ENCODE peak calls at places on chromosomes 12 and 14, in four cellular contexts. V, E, R and O are unnamed samples. For H3K4me1, the result is how much of the 10 kb centered on the place peaks cover.

GRCh38 chr12:100031821-100032220 is 47.1 kb upstream of the ANKS1B start:
- DNase-seq in V (no peak), E (no peak), R (no peak), O (no peak)

GRCh38 chr12:109169262-109169661 is 52.9 kb downstream of the ACACB start:
- DNase-seq in V (no peak), E (no peak), R (no peak), O (no peak)

GRCh38 chr12:132359971-132360370 is 30.6 kb upstream of the GALNT9 start:
- DNase-seq in V (no peak), E (no peak), R (no peak), O (no peak)

GRCh38 chr12:57754411-57755193 is at the start of gene MARCHF9:
- DNase-seq in V (peak), E (peak), R (no peak), O (no peak)

GRCh38 chr12:25089738-25090137 is 105.2 kb downstream of the DNAI7 start:
- DNase-seq in V (no peak), E (peak), R (no peak), O (no peak)

GRCh38 chr14:77508249-77508648 is 9.6 kb upstream of the ISM2 start:
- DNase-seq in V (no peak), E (peak), R (peak), O (no peak)

GRCh38 chr14:94043111-94043755 is 17.1 kb downstream of the OTUB2 start:
- DNase-seq in V (no peak), E (no peak), R (peak), O (no peak)

GRCh38 chr14:28301179-28301578 is 465.4 kb upstream of the FOXG1 start:
- DNase-seq in V (no peak), E (no peak), R (no peak), O (no peak)

GRCh38 chr12:108214486-108214885 is 85.4 kb downstream of the WSCD2 start:
- DNase-seq in V (peak), E (no peak), R (peak), O (no peak)

GRCh38 chr12:45296046-45296586 is 80.2 kb downstream of the ANO6 start:
- DNase-seq in V (no peak), E (no peak), R (no peak), O (no peak)

GRCh38 chr14:98069712-98070133 is 1202.3 kb downstream of the BCL11B start:
- DNase-seq in V (no peak), E (peak), R (no peak), O (no peak)

GRCh38 chr14:34715108-34715863 is 893 bp upstream of the CFL2 start:
- DNase-seq in V (no peak), E (peak), R (no peak), O (no peak)

GRCh38 chr12:40107803-40108620 is 2.1 kb upstream of the SLC2A13 start:
- DNase-seq in V (no peak), E (no peak), R (no peak), O (no peak)

GRCh38 chr12:49043856-49044258 is 16.7 kb downstream of the KMT2D start:
- DNase-seq in V (peak), E (no peak), R (peak), O (peak)

GRCh38 chr14:104290756-104291122 is 152.4 kb downstream of the KIF26A start:
- DNase-seq in V (no peak), E (no peak), R (no peak), O (peak)

GRCh38 chr14:43539210-43539609 is 967.9 kb downstream of the FSCB start:
- DNase-seq in V (no peak), E (peak), R (peak), O (no peak)

GRCh38 chr14:95200404-95200803 is 43.1 kb upstream of the DICER1 start:
- DNase-seq in V (no peak), E (no peak), R (no peak), O (no peak)

GRCh38 chr14:103801459-103801858 is 45.9 kb downstream of the PPP1R13B start:
- DNase-seq in V (no peak), E (peak), R (peak), O (no peak)

GRCh38 chr12:75364918-75365317 is 26.0 kb upstream of the GLIPR1L2 start:
- DNase-seq in V (no peak), E (no peak), R (peak), O (peak)

GRCh38 chr14:97977711-97978261 is 1180.6 kb downstream of the VRK1 start:
- DNase-seq in V (no peak), E (peak), R (no peak), O (peak)

GRCh38 chr14:93977790-93978581 is 1.6 kb upstream of the ASB2 start:
- DNase-seq in V (peak), E (no peak), R (no peak), O (no peak)

DNA sequence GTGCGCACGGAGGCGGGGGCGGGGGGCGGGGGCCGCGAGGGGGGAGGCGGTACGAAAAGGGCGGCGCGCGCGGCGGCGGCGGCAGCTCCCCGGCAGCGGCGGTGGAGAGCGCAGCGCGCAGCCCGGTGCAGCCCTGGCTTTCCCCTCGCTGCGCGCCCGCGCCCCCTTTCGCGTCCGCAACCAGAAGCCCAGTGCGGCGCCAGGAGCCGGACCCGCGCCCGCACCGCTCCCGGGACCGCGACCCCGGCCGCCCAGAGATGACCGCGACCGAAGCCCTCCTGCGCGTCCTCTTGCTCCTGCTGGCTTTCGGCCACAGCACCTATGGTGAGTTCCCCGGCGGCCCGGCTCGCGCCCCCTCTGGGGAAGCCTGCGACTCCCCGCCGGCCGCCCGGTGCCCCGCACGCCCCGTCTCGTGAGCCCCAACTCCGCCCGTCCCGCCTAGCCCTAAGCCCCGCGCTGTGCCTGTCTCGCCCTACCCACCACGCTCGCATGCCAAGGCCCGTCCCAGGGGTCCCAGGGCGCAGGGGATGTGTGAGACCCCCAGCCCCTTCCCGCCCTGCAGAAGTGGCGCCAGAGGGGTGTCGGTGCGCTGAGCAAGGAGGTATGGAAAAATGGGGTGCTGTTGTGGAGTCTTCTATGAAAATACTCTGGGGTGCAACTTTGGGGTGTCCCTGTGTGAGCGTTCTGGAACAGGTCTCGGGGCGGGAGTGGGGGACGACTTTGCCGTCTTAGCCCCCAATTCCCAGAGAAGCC is at the start of gene DLK1:
- DNase-seq in V (no peak), E (no peak), R (no peak), O (no peak)
- H3K4me1 ChIP-seq in V (under half), E (under half), R (under half), O (under half)

DNA sequence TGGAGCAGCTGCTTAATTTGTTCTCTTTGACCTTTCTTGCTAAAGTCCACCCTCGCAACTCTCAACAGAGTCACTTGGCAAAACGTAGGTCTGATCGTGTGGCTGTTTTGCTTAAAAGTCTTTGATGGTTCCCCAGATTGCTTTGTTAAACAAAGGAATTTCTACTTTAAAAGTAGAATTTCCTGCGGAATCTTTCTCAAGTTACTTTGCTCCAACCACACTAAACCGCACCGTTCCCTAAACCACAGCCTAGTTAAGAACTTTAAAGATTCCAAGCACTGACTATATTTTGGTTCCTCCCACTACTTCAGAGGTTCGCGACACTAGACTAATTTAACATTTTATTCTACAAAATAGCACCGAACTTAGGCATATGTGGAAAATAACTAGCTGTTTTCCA is 114.8 kb upstream of the FGD4 start:
- DNase-seq in V (no peak), E (no peak), R (no peak), O (no peak)
- H3K27ac ChIP-seq in V (no peak), E (no peak), R (no peak), O (no peak)

DNA sequence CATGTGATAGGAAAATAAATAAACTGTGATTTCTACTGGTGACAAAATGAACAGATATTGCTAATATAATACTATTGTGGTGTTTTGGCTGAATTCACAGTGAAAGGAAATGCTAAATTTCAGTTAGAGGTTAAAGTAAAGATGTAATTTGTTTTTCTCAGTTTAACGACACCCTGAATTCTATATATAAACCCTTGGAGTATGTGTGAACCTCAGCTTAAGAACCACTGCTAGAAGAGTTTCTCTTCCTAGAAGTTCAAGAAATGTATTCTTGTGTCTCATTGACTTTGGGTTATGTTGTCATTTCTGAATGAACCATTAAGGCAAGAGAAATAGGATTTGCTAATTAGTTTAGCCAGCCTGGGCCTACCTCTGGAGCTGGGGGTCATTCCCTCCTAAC is 8.2 kb downstream of the FBXO34 start:
- DNase-seq in V (no peak), E (no peak), R (no peak), O (no peak)
- H3K4me1 ChIP-seq in V (under half), E (under half), R (under half), O (half or more)

GRCh38 chr12:95703986-95704385 is 86.6 kb downstream of the NTN4 start:
- DNase-seq in V (no peak), E (no peak), R (no peak), O (no peak)
- H3K27ac ChIP-seq in V (no peak), E (no peak), R (no peak), O (no peak)

GRCh38 chr12:12839886-12840285 is 26.7 kb downstream of the DDX47 start:
- DNase-seq in V (no peak), E (peak), R (peak), O (no peak)
- H3K4me1 ChIP-seq in V (under half), E (under half), R (under half), O (under half)

DNA sequence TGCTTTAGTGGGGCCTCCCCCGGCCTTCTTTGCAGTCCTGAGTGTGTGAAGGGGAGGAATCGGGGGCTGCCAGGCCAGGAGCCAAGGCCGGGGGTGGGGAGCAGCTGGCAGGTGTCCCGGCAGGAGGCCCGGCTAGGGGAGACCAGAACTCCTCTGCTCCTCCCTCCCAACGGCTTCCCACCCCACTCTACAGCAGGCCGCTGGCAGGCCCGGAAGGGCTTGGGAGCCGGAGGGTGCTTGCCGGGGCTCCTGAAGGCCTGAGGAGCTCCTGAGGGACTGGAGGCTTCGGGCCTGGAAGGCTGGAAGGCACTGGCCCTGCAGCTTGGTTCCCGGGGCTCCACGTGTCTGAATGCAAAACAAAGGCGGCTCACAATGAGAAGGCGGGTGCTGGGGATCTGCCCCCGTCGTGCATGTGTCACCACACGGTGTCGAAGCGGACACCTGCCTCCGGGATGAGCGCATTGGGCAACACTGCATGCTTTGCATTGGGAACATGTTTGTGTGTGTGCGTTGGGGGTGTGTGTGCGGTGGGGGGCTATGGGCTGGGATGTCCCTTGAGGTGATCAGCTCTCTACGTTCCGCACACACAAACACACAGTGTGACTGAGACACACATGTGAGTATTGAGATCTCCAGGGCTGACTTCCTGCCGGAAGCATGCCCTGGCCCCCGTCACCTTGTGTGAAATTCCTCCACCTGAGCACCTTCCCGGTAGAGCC is 30.9 kb upstream of the ANKRD9 start:
- DNase-seq in V (no peak), E (peak), R (peak), O (no peak)
- H3K27ac ChIP-seq in V (no peak), E (no peak), R (no peak), O (no peak)

GRCh38 chr12:105348561-105348960 is 18.1 kb downstream of the C12orf75 start:
- DNase-seq in V (no peak), E (no peak), R (no peak), O (no peak)

GRCh38 chr12:105352940-105353635 is 22.6 kb downstream of the C12orf75 start:
- DNase-seq in V (no peak), E (no peak), R (no peak), O (peak)

GRCh38 chr12:105352049-105352448 is 21.6 kb downstream of the C12orf75 start:
- DNase-seq in V (peak), E (no peak), R (no peak), O (no peak)

GRCh38 chr12:105348142-105348541 is 17.7 kb downstream of the C12orf75 start:
- DNase-seq in V (no peak), E (no peak), R (no peak), O (no peak)

DNA sequence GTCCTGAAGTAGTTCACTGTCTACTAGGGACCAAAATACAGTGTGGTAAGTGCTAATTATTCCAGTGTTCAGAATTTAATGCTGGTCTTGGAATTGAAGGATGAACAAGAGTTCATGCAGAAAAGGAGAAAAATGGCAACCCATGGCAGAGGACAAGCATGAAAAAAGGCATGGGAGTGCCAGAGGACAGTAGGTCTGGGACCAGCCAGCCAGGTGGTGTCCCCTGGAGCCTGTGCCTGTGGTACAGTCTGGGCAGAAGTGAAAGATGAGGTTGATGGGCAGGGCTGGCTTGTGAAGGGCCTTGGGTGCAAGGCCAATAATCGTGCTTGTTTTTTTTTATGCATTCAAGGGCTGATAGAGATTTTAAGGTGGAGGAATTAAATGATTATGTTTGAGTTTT is 21.0 kb downstream of the C12orf75 start:
- DNase-seq in V (no peak), E (no peak), R (no peak), O (no peak)
- H3K4me1 ChIP-seq in V (half or more), E (under half), R (under half), O (under half)